ENCODE peak calls at places on chromosomes 11 and 22, in six cellular contexts. M, W, E, R, C and B are unnamed samples.

GRCh38 chr22:35156945-35157344 is 91.0 kb downstream of the ISX start:
- DNase-seq in R (no peak), W (no peak), C (no peak), E (no peak), M (no peak), B (no peak)

GRCh38 chr11:129737535-129738230 is 78.0 kb upstream of the TMEM45B start:
- DNase-seq in E (no peak), R (no peak), C (no peak), W (no peak), M (no peak), B (no peak)

GRCh38 chr11:113014731-113015455 is 53.7 kb downstream of the NCAM1 start:
- DNase-seq in M (peak), W (no peak), C (peak), E (no peak), R (no peak), B (no peak)

GRCh38 chr11:129249923-129250322 is 57.8 kb upstream of the ARHGAP32 start:
- DNase-seq in W (no peak), C (no peak), R (no peak), E (no peak), M (no peak), B (no peak)

GRCh38 chr22:31969789-31970489 is 25.6 kb downstream of the YWHAH start:
- DNase-seq in E (peak), C (peak), W (peak), M (peak), R (no peak), B (peak)

GRCh38 chr11:2154195-2154585 is 6.8 kb downstream of the INS start:
- DNase-seq in R (no peak), W (no peak), E (no peak), C (no peak), M (no peak), B (no peak)

GRCh38 chr22:27627901-27628300 is 173.7 kb downstream of the MN1 start:
- DNase-seq in R (no peak), M (no peak), E (no peak), W (no peak), C (no peak), B (no peak)

GRCh38 chr11:94525933-94526332 is 13.7 kb downstream of the C11orf97 start:
- DNase-seq in C (no peak), W (no peak), M (peak), E (no peak), R (no peak), B (no peak)